ENCODE peak calls at places on chromosomes 11 and 22, in eight cellular contexts. One of them, this sample, is unnamed.

GRCh38 chr11:94513091-94513490 is 830 bp downstream of the C11orf97 start:
- DNase-seq in activated T-helper 1 cell treated with anti-CD3 and anti-CD28 coated beads, Interleukin-12 subunit alpha, Interleukin-12 subunit beta, Interleukin-2, Interleukin-4 antibody, amounts not matched to agents 30 ng/mL and 10 ng/mL and 1 ng/mL, durations not matched to agents 14 hours and 24 hours and 36 hours: no peak
- DNase-seq in NCI-H2171: peak
- DNase-seq in EH: no peak
- DNase-seq in GM13977: no peak
- DNase-seq in stimulated activated CD4-positive, alpha-beta T cell treated with anti-CD3 and anti-CD28 coated beads, Interleukin-15, amount 100 ng/mL, for 24 hours: no peak
- DNase-seq in hippocampal formation: no peak
- DNase-seq in stimulated activated CD8-positive, alpha-beta memory T cell treated with anti-CD3 and anti-CD28 coated beads, Interleukin-12 subunit alpha, Interleukin-12 subunit beta, amount 100 ng/mL, for 1 hour: no peak
- DNase-seq in this sample: no peak

GRCh38 chr22:26325641-26326040 is 103.4 kb upstream of the ASPHD2 start:
- DNase-seq in activated T-helper 1 cell treated with anti-CD3 and anti-CD28 coated beads, Interleukin-12 subunit alpha, Interleukin-12 subunit beta, Interleukin-2, Interleukin-4 antibody, amounts not matched to agents 30 ng/mL and 10 ng/mL and 1 ng/mL, durations not matched to agents 14 hours and 24 hours and 36 hours: no peak
- DNase-seq in NCI-H2171: no peak
- DNase-seq in EH: peak
- DNase-seq in GM13977: no peak
- DNase-seq in stimulated activated CD4-positive, alpha-beta T cell treated with anti-CD3 and anti-CD28 coated beads, Interleukin-15, amount 100 ng/mL, for 24 hours: no peak
- DNase-seq in hippocampal formation: no peak
- DNase-seq in stimulated activated CD8-positive, alpha-beta memory T cell treated with anti-CD3 and anti-CD28 coated beads, Interleukin-12 subunit alpha, Interleukin-12 subunit beta, amount 100 ng/mL, for 1 hour: no peak
- DNase-seq in this sample: no peak

GRCh38 chr11:35045219-35045819 is 93.7 kb upstream of the CD44 start:
- DNase-seq in activated T-helper 1 cell treated with anti-CD3 and anti-CD28 coated beads, Interleukin-12 subunit alpha, Interleukin-12 subunit beta, Interleukin-2, Interleukin-4 antibody, amounts not matched to agents 30 ng/mL and 10 ng/mL and 1 ng/mL, durations not matched to agents 14 hours and 24 hours and 36 hours: peak
- DNase-seq in NCI-H2171: no peak
- DNase-seq in EH: no peak
- DNase-seq in GM13977: no peak
- DNase-seq in stimulated activated CD4-positive, alpha-beta T cell treated with anti-CD3 and anti-CD28 coated beads, Interleukin-15, amount 100 ng/mL, for 24 hours: peak
- DNase-seq in hippocampal formation: no peak
- DNase-seq in stimulated activated CD8-positive, alpha-beta memory T cell treated with anti-CD3 and anti-CD28 coated beads, Interleukin-12 subunit alpha, Interleukin-12 subunit beta, amount 100 ng/mL, for 1 hour: peak
- DNase-seq in this sample: peak

GRCh38 chr11:36109850-36110606 is 166.2 kb downstream of the LDLRAD3 start:
- DNase-seq in activated T-helper 1 cell treated with anti-CD3 and anti-CD28 coated beads, Interleukin-12 subunit alpha, Interleukin-12 subunit beta, Interleukin-2, Interleukin-4 antibody, amounts not matched to agents 30 ng/mL and 10 ng/mL and 1 ng/mL, durations not matched to agents 14 hours and 24 hours and 36 hours: no peak
- DNase-seq in NCI-H2171: no peak
- DNase-seq in EH: peak
- DNase-seq in GM13977: peak
- DNase-seq in stimulated activated CD4-positive, alpha-beta T cell treated with anti-CD3 and anti-CD28 coated beads, Interleukin-15, amount 100 ng/mL, for 24 hours: no peak
- DNase-seq in hippocampal formation: no peak
- DNase-seq in stimulated activated CD8-positive, alpha-beta memory T cell treated with anti-CD3 and anti-CD28 coated beads, Interleukin-12 subunit alpha, Interleukin-12 subunit beta, amount 100 ng/mL, for 1 hour: no peak
- DNase-seq in this sample: no peak

GRCh38 chr11:92087916-92088537 is 136.6 kb upstream of the FAT3 start:
- DNase-seq in activated T-helper 1 cell treated with anti-CD3 and anti-CD28 coated beads, Interleukin-12 subunit alpha, Interleukin-12 subunit beta, Interleukin-2, Interleukin-4 antibody, amounts not matched to agents 30 ng/mL and 10 ng/mL and 1 ng/mL, durations not matched to agents 14 hours and 24 hours and 36 hours: no peak
- DNase-seq in NCI-H2171: no peak
- DNase-seq in EH: no peak
- DNase-seq in GM13977: no peak
- DNase-seq in stimulated activated CD4-positive, alpha-beta T cell treated with anti-CD3 and anti-CD28 coated beads, Interleukin-15, amount 100 ng/mL, for 24 hours: no peak
- DNase-seq in hippocampal formation: no peak
- DNase-seq in stimulated activated CD8-positive, alpha-beta memory T cell treated with anti-CD3 and anti-CD28 coated beads, Interleukin-12 subunit alpha, Interleukin-12 subunit beta, amount 100 ng/mL, for 1 hour: no peak
- DNase-seq in this sample: no peak

GRCh38 chr11:64119748-64120147 is 46.2 kb downstream of the MACROD1 start:
- DNase-seq in activated T-helper 1 cell treated with anti-CD3 and anti-CD28 coated beads, Interleukin-12 subunit alpha, Interleukin-12 subunit beta, Interleukin-2, Interleukin-4 antibody, amounts not matched to agents 30 ng/mL and 10 ng/mL and 1 ng/mL, durations not matched to agents 14 hours and 24 hours and 36 hours: no peak
- DNase-seq in NCI-H2171: peak
- DNase-seq in EH: no peak
- DNase-seq in GM13977: no peak
- DNase-seq in stimulated activated CD4-positive, alpha-beta T cell treated with anti-CD3 and anti-CD28 coated beads, Interleukin-15, amount 100 ng/mL, for 24 hours: no peak
- DNase-seq in hippocampal formation: no peak
- DNase-seq in stimulated activated CD8-positive, alpha-beta memory T cell treated with anti-CD3 and anti-CD28 coated beads, Interleukin-12 subunit alpha, Interleukin-12 subunit beta, amount 100 ng/mL, for 1 hour: no peak
- DNase-seq in this sample: no peak

GRCh38 chr11:65779919-65780769 is 632 bp downstream of the AP5B1 start:
- DNase-seq in activated T-helper 1 cell treated with anti-CD3 and anti-CD28 coated beads, Interleukin-12 subunit alpha, Interleukin-12 subunit beta, Interleukin-2, Interleukin-4 antibody, amounts not matched to agents 30 ng/mL and 10 ng/mL and 1 ng/mL, durations not matched to agents 14 hours and 24 hours and 36 hours: peak
- DNase-seq in NCI-H2171: peak
- DNase-seq in EH: peak
- DNase-seq in GM13977: peak
- DNase-seq in stimulated activated CD4-positive, alpha-beta T cell treated with anti-CD3 and anti-CD28 coated beads, Interleukin-15, amount 100 ng/mL, for 24 hours: peak
- DNase-seq in hippocampal formation: peak
- DNase-seq in stimulated activated CD8-positive, alpha-beta memory T cell treated with anti-CD3 and anti-CD28 coated beads, Interleukin-12 subunit alpha, Interleukin-12 subunit beta, amount 100 ng/mL, for 1 hour: peak
- DNase-seq in this sample: peak

GRCh38 chr11:130829801-130830562 is 86.3 kb downstream of the SNX19 start:
- DNase-seq in activated T-helper 1 cell treated with anti-CD3 and anti-CD28 coated beads, Interleukin-12 subunit alpha, Interleukin-12 subunit beta, Interleukin-2, Interleukin-4 antibody, amounts not matched to agents 30 ng/mL and 10 ng/mL and 1 ng/mL, durations not matched to agents 14 hours and 24 hours and 36 hours: no peak
- DNase-seq in NCI-H2171: no peak
- DNase-seq in EH: no peak
- DNase-seq in GM13977: no peak
- DNase-seq in stimulated activated CD4-positive, alpha-beta T cell treated with anti-CD3 and anti-CD28 coated beads, Interleukin-15, amount 100 ng/mL, for 24 hours: no peak
- DNase-seq in hippocampal formation: no peak
- DNase-seq in stimulated activated CD8-positive, alpha-beta memory T cell treated with anti-CD3 and anti-CD28 coated beads, Interleukin-12 subunit alpha, Interleukin-12 subunit beta, amount 100 ng/mL, for 1 hour: no peak
- DNase-seq in this sample: no peak

GRCh38 chr11:59756496-59756840 is 1.3 kb downstream of the STX3 start:
- DNase-seq in activated T-helper 1 cell treated with anti-CD3 and anti-CD28 coated beads, Interleukin-12 subunit alpha, Interleukin-12 subunit beta, Interleukin-2, Interleukin-4 antibody, amounts not matched to agents 30 ng/mL and 10 ng/mL and 1 ng/mL, durations not matched to agents 14 hours and 24 hours and 36 hours: no peak
- DNase-seq in NCI-H2171: no peak
- DNase-seq in EH: peak
- DNase-seq in GM13977: no peak
- DNase-seq in stimulated activated CD4-positive, alpha-beta T cell treated with anti-CD3 and anti-CD28 coated beads, Interleukin-15, amount 100 ng/mL, for 24 hours: no peak
- DNase-seq in hippocampal formation: no peak
- DNase-seq in stimulated activated CD8-positive, alpha-beta memory T cell treated with anti-CD3 and anti-CD28 coated beads, Interleukin-12 subunit alpha, Interleukin-12 subunit beta, amount 100 ng/mL, for 1 hour: no peak
- DNase-seq in this sample: no peak

GRCh38 chr11:61627831-61628753 is 47.2 kb upstream of the SYT7 start:
- DNase-seq in activated T-helper 1 cell treated with anti-CD3 and anti-CD28 coated beads, Interleukin-12 subunit alpha, Interleukin-12 subunit beta, Interleukin-2, Interleukin-4 antibody, amounts not matched to agents 30 ng/mL and 10 ng/mL and 1 ng/mL, durations not matched to agents 14 hours and 24 hours and 36 hours: no peak
- DNase-seq in NCI-H2171: no peak
- DNase-seq in EH: peak
- DNase-seq in GM13977: peak
- DNase-seq in stimulated activated CD4-positive, alpha-beta T cell treated with anti-CD3 and anti-CD28 coated beads, Interleukin-15, amount 100 ng/mL, for 24 hours: peak
- DNase-seq in hippocampal formation: no peak
- DNase-seq in stimulated activated CD8-positive, alpha-beta memory T cell treated with anti-CD3 and anti-CD28 coated beads, Interleukin-12 subunit alpha, Interleukin-12 subunit beta, amount 100 ng/mL, for 1 hour: no peak
- DNase-seq in this sample: no peak

GRCh38 chr11:102807921-102808320 is 10.0 kb upstream of the MMP1 start:
- DNase-seq in activated T-helper 1 cell treated with anti-CD3 and anti-CD28 coated beads, Interleukin-12 subunit alpha, Interleukin-12 subunit beta, Interleukin-2, Interleukin-4 antibody, amounts not matched to agents 30 ng/mL and 10 ng/mL and 1 ng/mL, durations not matched to agents 14 hours and 24 hours and 36 hours: no peak
- DNase-seq in NCI-H2171: no peak
- DNase-seq in EH: peak
- DNase-seq in GM13977: no peak
- DNase-seq in stimulated activated CD4-positive, alpha-beta T cell treated with anti-CD3 and anti-CD28 coated beads, Interleukin-15, amount 100 ng/mL, for 24 hours: peak
- DNase-seq in hippocampal formation: no peak
- DNase-seq in stimulated activated CD8-positive, alpha-beta memory T cell treated with anti-CD3 and anti-CD28 coated beads, Interleukin-12 subunit alpha, Interleukin-12 subunit beta, amount 100 ng/mL, for 1 hour: no peak
- DNase-seq in this sample: no peak

GRCh38 chr11:33835143-33835878 is 56.6 kb downstream of the LMO2 start:
- DNase-seq in activated T-helper 1 cell treated with anti-CD3 and anti-CD28 coated beads, Interleukin-12 subunit alpha, Interleukin-12 subunit beta, Interleukin-2, Interleukin-4 antibody, amounts not matched to agents 30 ng/mL and 10 ng/mL and 1 ng/mL, durations not matched to agents 14 hours and 24 hours and 36 hours: no peak
- DNase-seq in NCI-H2171: peak
- DNase-seq in EH: peak
- DNase-seq in GM13977: no peak
- DNase-seq in stimulated activated CD4-positive, alpha-beta T cell treated with anti-CD3 and anti-CD28 coated beads, Interleukin-15, amount 100 ng/mL, for 24 hours: no peak
- DNase-seq in hippocampal formation: peak
- DNase-seq in stimulated activated CD8-positive, alpha-beta memory T cell treated with anti-CD3 and anti-CD28 coated beads, Interleukin-12 subunit alpha, Interleukin-12 subunit beta, amount 100 ng/mL, for 1 hour: no peak
- DNase-seq in this sample: no peak

GRCh38 chr11:119518746-119519382 is 95.9 kb upstream of the THY1 start:
- DNase-seq in activated T-helper 1 cell treated with anti-CD3 and anti-CD28 coated beads, Interleukin-12 subunit alpha, Interleukin-12 subunit beta, Interleukin-2, Interleukin-4 antibody, amounts not matched to agents 30 ng/mL and 10 ng/mL and 1 ng/mL, durations not matched to agents 14 hours and 24 hours and 36 hours: no peak
- DNase-seq in NCI-H2171: no peak
- DNase-seq in EH: peak
- DNase-seq in GM13977: no peak
- DNase-seq in stimulated activated CD4-positive, alpha-beta T cell treated with anti-CD3 and anti-CD28 coated beads, Interleukin-15, amount 100 ng/mL, for 24 hours: peak
- DNase-seq in hippocampal formation: no peak
- DNase-seq in stimulated activated CD8-positive, alpha-beta memory T cell treated with anti-CD3 and anti-CD28 coated beads, Interleukin-12 subunit alpha, Interleukin-12 subunit beta, amount 100 ng/mL, for 1 hour: no peak
- DNase-seq in this sample: no peak

GRCh38 chr22:19853879-19854777 is 546 bp downstream of the GNB1L start:
- DNase-seq in activated T-helper 1 cell treated with anti-CD3 and anti-CD28 coated beads, Interleukin-12 subunit alpha, Interleukin-12 subunit beta, Interleukin-2, Interleukin-4 antibody, amounts not matched to agents 30 ng/mL and 10 ng/mL and 1 ng/mL, durations not matched to agents 14 hours and 24 hours and 36 hours: no peak
- DNase-seq in NCI-H2171: no peak
- DNase-seq in EH: no peak
- DNase-seq in GM13977: peak
- DNase-seq in stimulated activated CD4-positive, alpha-beta T cell treated with anti-CD3 and anti-CD28 coated beads, Interleukin-15, amount 100 ng/mL, for 24 hours: no peak
- DNase-seq in hippocampal formation: no peak
- DNase-seq in stimulated activated CD8-positive, alpha-beta memory T cell treated with anti-CD3 and anti-CD28 coated beads, Interleukin-12 subunit alpha, Interleukin-12 subunit beta, amount 100 ng/mL, for 1 hour: no peak
- DNase-seq in this sample: no peak

GRCh38 chr11:19398772-19399542 is 158.2 kb upstream of the E2F8 start:
- DNase-seq in activated T-helper 1 cell treated with anti-CD3 and anti-CD28 coated beads, Interleukin-12 subunit alpha, Interleukin-12 subunit beta, Interleukin-2, Interleukin-4 antibody, amounts not matched to agents 30 ng/mL and 10 ng/mL and 1 ng/mL, durations not matched to agents 14 hours and 24 hours and 36 hours: no peak
- DNase-seq in NCI-H2171: no peak
- DNase-seq in EH: peak
- DNase-seq in GM13977: no peak
- DNase-seq in stimulated activated CD4-positive, alpha-beta T cell treated with anti-CD3 and anti-CD28 coated beads, Interleukin-15, amount 100 ng/mL, for 24 hours: no peak
- DNase-seq in hippocampal formation: no peak
- DNase-seq in stimulated activated CD8-positive, alpha-beta memory T cell treated with anti-CD3 and anti-CD28 coated beads, Interleukin-12 subunit alpha, Interleukin-12 subunit beta, amount 100 ng/mL, for 1 hour: no peak
- DNase-seq in this sample: no peak

GRCh38 chr11:115338476-115338875 is 165.7 kb downstream of the CADM1 start:
- DNase-seq in activated T-helper 1 cell treated with anti-CD3 and anti-CD28 coated beads, Interleukin-12 subunit alpha, Interleukin-12 subunit beta, Interleukin-2, Interleukin-4 antibody, amounts not matched to agents 30 ng/mL and 10 ng/mL and 1 ng/mL, durations not matched to agents 14 hours and 24 hours and 36 hours: no peak
- DNase-seq in NCI-H2171: no peak
- DNase-seq in EH: no peak
- DNase-seq in GM13977: no peak
- DNase-seq in stimulated activated CD4-positive, alpha-beta T cell treated with anti-CD3 and anti-CD28 coated beads, Interleukin-15, amount 100 ng/mL, for 24 hours: no peak
- DNase-seq in hippocampal formation: no peak
- DNase-seq in stimulated activated CD8-positive, alpha-beta memory T cell treated with anti-CD3 and anti-CD28 coated beads, Interleukin-12 subunit alpha, Interleukin-12 subunit beta, amount 100 ng/mL, for 1 hour: no peak
- DNase-seq in this sample: no peak

GRCh38 chr11:130677486-130678153 is 229.2 kb downstream of the ADAMTS15 start:
- DNase-seq in activated T-helper 1 cell treated with anti-CD3 and anti-CD28 coated beads, Interleukin-12 subunit alpha, Interleukin-12 subunit beta, Interleukin-2, Interleukin-4 antibody, amounts not matched to agents 30 ng/mL and 10 ng/mL and 1 ng/mL, durations not matched to agents 14 hours and 24 hours and 36 hours: no peak
- DNase-seq in NCI-H2171: no peak
- DNase-seq in EH: peak
- DNase-seq in GM13977: no peak
- DNase-seq in stimulated activated CD4-positive, alpha-beta T cell treated with anti-CD3 and anti-CD28 coated beads, Interleukin-15, amount 100 ng/mL, for 24 hours: no peak
- DNase-seq in hippocampal formation: no peak
- DNase-seq in stimulated activated CD8-positive, alpha-beta memory T cell treated with anti-CD3 and anti-CD28 coated beads, Interleukin-12 subunit alpha, Interleukin-12 subunit beta, amount 100 ng/mL, for 1 hour: no peak
- DNase-seq in this sample: no peak

GRCh38 chr11:69524291-69524882 is 42.9 kb downstream of the LINC01488 start:
- DNase-seq in activated T-helper 1 cell treated with anti-CD3 and anti-CD28 coated beads, Interleukin-12 subunit alpha, Interleukin-12 subunit beta, Interleukin-2, Interleukin-4 antibody, amounts not matched to agents 30 ng/mL and 10 ng/mL and 1 ng/mL, durations not matched to agents 14 hours and 24 hours and 36 hours: no peak
- DNase-seq in NCI-H2171: no peak
- DNase-seq in EH: peak
- DNase-seq in GM13977: no peak
- DNase-seq in stimulated activated CD4-positive, alpha-beta T cell treated with anti-CD3 and anti-CD28 coated beads, Interleukin-15, amount 100 ng/mL, for 24 hours: no peak
- DNase-seq in hippocampal formation: no peak
- DNase-seq in stimulated activated CD8-positive, alpha-beta memory T cell treated with anti-CD3 and anti-CD28 coated beads, Interleukin-12 subunit alpha, Interleukin-12 subunit beta, amount 100 ng/mL, for 1 hour: no peak
- DNase-seq in this sample: no peak

GRCh38 chr11:47466701-47467250 is 17.8 kb upstream of the RAPSN start:
- DNase-seq in activated T-helper 1 cell treated with anti-CD3 and anti-CD28 coated beads, Interleukin-12 subunit alpha, Interleukin-12 subunit beta, Interleukin-2, Interleukin-4 antibody, amounts not matched to agents 30 ng/mL and 10 ng/mL and 1 ng/mL, durations not matched to agents 14 hours and 24 hours and 36 hours: no peak
- DNase-seq in NCI-H2171: peak
- DNase-seq in EH: peak
- DNase-seq in GM13977: no peak
- DNase-seq in stimulated activated CD4-positive, alpha-beta T cell treated with anti-CD3 and anti-CD28 coated beads, Interleukin-15, amount 100 ng/mL, for 24 hours: no peak
- DNase-seq in hippocampal formation: peak
- DNase-seq in stimulated activated CD8-positive, alpha-beta memory T cell treated with anti-CD3 and anti-CD28 coated beads, Interleukin-12 subunit alpha, Interleukin-12 subunit beta, amount 100 ng/mL, for 1 hour: no peak
- DNase-seq in this sample: no peak

GRCh38 chr11:31355131-31355530 is 14.4 kb downstream of the DCDC1 start:
- DNase-seq in activated T-helper 1 cell treated with anti-CD3 and anti-CD28 coated beads, Interleukin-12 subunit alpha, Interleukin-12 subunit beta, Interleukin-2, Interleukin-4 antibody, amounts not matched to agents 30 ng/mL and 10 ng/mL and 1 ng/mL, durations not matched to agents 14 hours and 24 hours and 36 hours: no peak
- DNase-seq in NCI-H2171: peak
- DNase-seq in EH: no peak
- DNase-seq in GM13977: no peak
- DNase-seq in stimulated activated CD4-positive, alpha-beta T cell treated with anti-CD3 and anti-CD28 coated beads, Interleukin-15, amount 100 ng/mL, for 24 hours: no peak
- DNase-seq in hippocampal formation: no peak
- DNase-seq in stimulated activated CD8-positive, alpha-beta memory T cell treated with anti-CD3 and anti-CD28 coated beads, Interleukin-12 subunit alpha, Interleukin-12 subunit beta, amount 100 ng/mL, for 1 hour: no peak
- DNase-seq in this sample: no peak